ENCODE peak calls at places on chromosomes 11 and 22, in four cellular contexts. A, Q, M and Y are unnamed samples.
A peak's percentile ranks its signal among the peaks of the same experiment; 100 is the strongest.

GRCh38 chr11:125941606-125942275 is 4.1 kb upstream of the VSIG10L2 start:
- DNase-seq in M (peak; percentile 80), A (peak; percentile 71), Q (peak; percentile 63), Y (no peak)

GRCh38 chr11:74276581-74276980 is 34.9 kb downstream of the P4HA3 start:
- DNase-seq in M (no peak), Q (no peak), A (no peak), Y (no peak)

GRCh38 chr11:69550846-69551245 is 69.4 kb downstream of the LINC01488 start:
- DNase-seq in M (no peak), Q (no peak), A (no peak), Y (no peak)

GRCh38 chr11:58652726-58653280 is 30.3 kb downstream of the CNTF start:
- DNase-seq in Q (no peak), A (no peak), M (peak; percentile 11), Y (no peak)

GRCh38 chr22:44172370-44173108 is 8.2 kb upstream of the PARVG start:
- DNase-seq in M (peak; percentile 48), A (peak; percentile 92), Q (peak; percentile 42), Y (peak; percentile 50)

GRCh38 chr22:41690476-41690875 is 1.8 kb upstream of the SNU13 start:
- DNase-seq in M (no peak), Q (no peak), A (no peak), Y (no peak)

GRCh38 chr22:39496131-39496838 is 5.8 kb upstream of the MIEF1 start:
- DNase-seq in Q (peak; percentile 71), A (peak; percentile 83), M (peak; percentile 92), Y (no peak)

GRCh38 chr11:73228268-73229134 is 10.4 kb downstream of the P2RY2 start:
- DNase-seq in M (peak; percentile 1), Q (no peak), A (no peak), Y (no peak)

GRCh38 chr22:43173976-43174720 is 12.8 kb downstream of the TTLL12 start:
- DNase-seq in Q (no peak), A (no peak), M (no peak), Y (no peak)

GRCh38 chr11:119181677-119182412 is 3.4 kb upstream of the NHERF4 start:
- DNase-seq in Q (no peak), M (no peak), A (no peak), Y (no peak)

GRCh38 chr11:65087216-65087615 is 3.2 kb downstream of the ZFPL1 start:
- DNase-seq in M (no peak), A (no peak), Q (no peak), Y (no peak)

GRCh38 chr11:113690619-113691569 is 15.2 kb downstream of the TMPRSS5 start:
- DNase-seq in M (peak; percentile 76), Q (no peak), A (peak; percentile 68), Y (no peak)

GRCh38 chr11:15199693-15200092 is 85.0 kb downstream of the INSC start:
- DNase-seq in Q (peak; percentile 39), M (no peak), A (no peak), Y (no peak)

GRCh38 chr11:46352063-46352841 is 5.0 kb downstream of the DGKZ start:
- DNase-seq in A (no peak), M (peak; percentile 71), Q (peak; percentile 66), Y (no peak)

GRCh38 chr11:9214765-9215164 is 50.4 kb downstream of the DENND5A start:
- DNase-seq in M (peak; percentile 32), A (no peak), Q (no peak), Y (no peak)

GRCh38 chr22:24466831-24467249 is 28.3 kb upstream of the UPB1 start:
- DNase-seq in M (peak; percentile 54), Q (no peak), A (no peak), Y (no peak)

GRCh38 chr22:40024201-40025061 is 29.7 kb downstream of the FAM83F start:
- DNase-seq in Q (peak; percentile 68), M (peak; percentile 93), A (peak; percentile 82), Y (peak; percentile 37)

GRCh38 chr11:108135845-108136599 is 14.7 kb downstream of the ACAT1 start:
- DNase-seq in M (no peak), Q (no peak), A (no peak), Y (no peak)

GRCh38 chr11:120335596-120335927 is 651 bp upstream of the ARHGEF12 start:
- DNase-seq in Q (no peak), A (no peak), M (no peak), Y (no peak)

GRCh38 chr11:36777302-36777701 is 179.3 kb upstream of the RAG2 start:
- DNase-seq in M (no peak), Q (no peak), A (no peak), Y (no peak)

GRCh38 chr22:34851918-34852662 is 213.9 kb upstream of the ISX start:
- DNase-seq in A (no peak), Q (no peak), M (peak; percentile 6), Y (no peak)

GRCh38 chr11:47460571-47461235 is 11.8 kb upstream of the RAPSN start:
- DNase-seq in Q (no peak), A (no peak), M (no peak), Y (no peak)

GRCh38 chr11:134515081-134515960 is 103.3 kb upstream of the B3GAT1 start:
- DNase-seq in A (peak; percentile 26), M (no peak), Q (no peak), Y (no peak)

GRCh38 chr22:20964799-20965103 is 2.3 kb upstream of the AIFM3 start:
- DNase-seq in Q (no peak), M (no peak), A (no peak), Y (no peak)

GRCh38 chr22:20963201-20964052 is 3.6 kb upstream of the AIFM3 start:
- DNase-seq in A (no peak), M (no peak), Q (no peak), Y (no peak)

GRCh38 chr22:20962491-20962945 is 4.5 kb upstream of the AIFM3 start:
- DNase-seq in Q (no peak), M (no peak), A (no peak), Y (no peak)

GRCh38 chr22:20965104-20965887 is 1.8 kb upstream of the AIFM3 start:
- DNase-seq in Q (no peak), M (peak; percentile 57), A (no peak), Y (no peak)

GRCh38 chr22:20964090-20964798 is 2.8 kb upstream of the AIFM3 start:
- DNase-seq in Q (no peak), M (no peak), A (no peak), Y (no peak)
- H3K27me3 ChIP-seq in Q (peaks cover 6% of the 10 kb centered on the region), M (peaks cover 35% of the 10 kb centered on the region), A (peaks cover 22% of the 10 kb centered on the region), Y (no peaks in the 10 kb centered on the region)

GRCh38 chr11:94820480-94820879 is 52.3 kb downstream of the AMOTL1 start:
- DNase-seq in M (no peak), Q (no peak), A (no peak), Y (no peak)

GRCh38 chr11:94821439-94821838 is 53.3 kb downstream of the AMOTL1 start:
- DNase-seq in M (no peak), A (no peak), Q (no peak), Y (no peak)

GRCh38 chr11:94822080-94822479 is 53.9 kb downstream of the AMOTL1 start:
- DNase-seq in Q (no peak), A (no peak), M (no peak), Y (no peak)

GRCh38 chr11:94825111-94825880 is 57.1 kb downstream of the AMOTL1 start:
- DNase-seq in A (no peak), M (no peak), Q (no peak), Y (no peak)

DNA sequence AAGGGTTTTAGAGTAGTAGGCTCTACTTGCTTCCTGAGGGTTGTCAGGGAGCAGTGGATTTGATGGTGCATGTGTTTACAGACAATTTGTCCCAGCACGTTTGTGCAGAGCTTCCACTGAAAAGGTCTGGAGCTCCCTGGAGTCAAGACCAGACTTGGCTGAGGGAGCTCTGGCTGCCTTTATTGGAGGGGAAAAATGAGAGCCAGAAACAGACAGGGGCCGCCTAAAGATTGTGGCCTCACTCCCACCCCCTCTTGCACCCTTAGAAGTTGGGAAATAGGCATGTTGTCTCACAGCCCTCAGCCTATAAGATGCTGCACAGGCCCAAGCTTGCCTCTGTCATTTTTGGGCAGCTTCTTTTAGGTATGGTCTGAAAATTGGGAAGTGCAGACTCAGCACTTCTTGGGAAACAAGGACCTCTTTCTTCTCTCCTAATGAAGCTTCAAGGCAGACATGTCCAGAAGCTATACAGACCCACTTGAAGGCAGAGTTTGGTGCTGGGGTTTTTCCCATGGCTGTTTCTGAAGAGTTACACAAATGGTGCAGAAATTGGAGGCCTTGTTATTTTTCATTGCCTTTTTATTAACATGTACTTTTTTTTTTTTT is 55.1 kb downstream of the AMOTL1 start:
- DNase-seq in M (no peak), Q (no peak), A (no peak), Y (no peak)
- H3K27me3 ChIP-seq in M (no peaks in the 10 kb centered on the region), Q (no peaks in the 10 kb centered on the region), A (no peaks in the 10 kb centered on the region), Y (no peaks in the 10 kb centered on the region)

GRCh38 chr22:26323013-26323412 is 106.0 kb upstream of the ASPHD2 start:
- DNase-seq in Q (no peak), M (no peak), A (no peak), Y (no peak)

GRCh38 chr22:26321469-26321913 is 107.6 kb upstream of the ASPHD2 start:
- DNase-seq in M (no peak), Q (peak; percentile 55), A (no peak), Y (no peak)

GRCh38 chr22:26320469-26320868 is 108.6 kb upstream of the ASPHD2 start:
- DNase-seq in A (no peak), Q (no peak), M (no peak), Y (no peak)

GRCh38 chr22:26324150-26324549 is 104.9 kb upstream of the ASPHD2 start:
- DNase-seq in Q (no peak), A (no peak), M (no peak), Y (no peak)

GRCh38 chr22:26322179-26322905 is 106.7 kb upstream of the ASPHD2 start:
- DNase-seq in Q (no peak), M (no peak), A (no peak), Y (no peak)
- H3K27me3 ChIP-seq in Q (no peaks in the 10 kb centered on the region), M (peaks cover 5% of the 10 kb centered on the region), A (peaks cover 25% of the 10 kb centered on the region), Y (no peaks in the 10 kb centered on the region)

GRCh38 chr22:29072979-29073617 is at the start of gene KREMEN1:
- DNase-seq in M (peak; percentile 34), A (no peak), Q (no peak), Y (no peak)

GRCh38 chr22:29074276-29074625 is 1.4 kb downstream of the KREMEN1 start:
- DNase-seq in M (no peak), Q (no peak), A (no peak), Y (no peak)

GRCh38 chr22:29071261-29072045 is 1.4 kb upstream of the KREMEN1 start:
- DNase-seq in A (peak; percentile 72), Q (peak; percentile 51), M (peak; percentile 86), Y (peak; percentile 65)

GRCh38 chr22:29073618-29074275 is 912 bp downstream of the KREMEN1 start:
- DNase-seq in Q (peak; percentile 61), M (peak; percentile 83), A (peak; percentile 64), Y (no peak)

DNA sequence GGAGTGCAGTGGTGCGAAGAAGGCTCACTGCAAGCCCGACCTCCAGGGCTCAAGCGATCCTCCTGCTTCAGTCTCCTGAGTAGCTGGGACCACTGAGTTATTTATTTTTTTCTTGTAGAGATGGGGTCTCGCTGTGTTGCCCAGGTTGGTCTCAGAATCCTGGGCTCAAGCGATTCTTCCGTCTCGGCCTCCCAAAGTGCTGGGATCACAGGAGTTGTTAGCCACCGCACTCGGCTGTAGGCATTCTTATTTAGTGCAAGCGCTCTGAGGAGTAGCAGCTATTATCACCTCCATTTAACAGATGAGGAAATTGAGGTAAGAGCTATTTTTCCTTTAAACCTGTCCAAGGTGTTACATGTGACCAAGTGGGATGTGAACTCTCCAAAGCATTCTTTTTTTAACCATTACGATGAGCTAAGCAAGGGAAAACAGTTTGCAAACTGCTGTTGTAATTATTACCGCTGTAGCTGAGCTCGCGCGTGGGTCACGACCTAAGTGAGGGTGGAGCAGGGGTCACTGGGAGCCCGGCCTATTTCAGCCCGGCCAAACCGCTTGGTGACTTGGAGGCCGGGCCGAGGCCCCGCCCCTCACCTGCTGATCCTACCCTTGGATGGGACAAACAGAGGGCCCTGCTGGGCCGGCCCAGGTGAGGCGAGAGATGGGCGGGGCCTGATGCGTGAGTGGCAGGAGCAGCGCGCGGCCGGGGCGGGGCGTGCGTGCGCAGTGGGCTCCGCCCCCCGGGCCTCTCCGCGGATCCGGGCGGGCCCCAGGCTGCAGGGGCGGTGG is 449 bp upstream of the KREMEN1 start:
- DNase-seq in A (peak; percentile 97), M (peak; percentile 92), Q (peak; percentile 88), Y (peak; percentile 84)
- H3K27me3 ChIP-seq in A (peaks cover 10% of the 10 kb centered on the region), M (peaks cover 78% of the 10 kb centered on the region), Q (no peaks in the 10 kb centered on the region), Y (no peaks in the 10 kb centered on the region)

GRCh38 chr11:32500001-32500400 is 64.7 kb upstream of the WT1 start:
- DNase-seq in A (no peak), Q (no peak), M (no peak), Y (no peak)
- H3K27me3 ChIP-seq in A (no peaks in the 10 kb centered on the region), Q (no peaks in the 10 kb centered on the region), M (no peaks in the 10 kb centered on the region), Y (no peaks in the 10 kb centered on the region)